ENCODE peak calls at places on chromosomes 2 and 18, in ten cellular contexts. S is endodermal cell; U is suprapubic skin; A is left ventricle myocardium inferior; K is right cardiac atrium; M is CD4-positive, CD25-positive, alpha-beta regulatory T cell; I is effector memory CD4-positive, alpha-beta T cell; V is heart right ventricle; G is pancreas; D is WERI-Rb-1. Y is an unnamed sample. For H3K9me3, the result is how much of the 10 kb centered on the place peaks cover.

GRCh38 chr2:178553047-178553446 is 72.8 kb downstream of the PLEKHA3 start:
- DNase-seq in A (no peak), I (no peak), V (no peak), S (no peak), M (no peak), U (no peak), K (no peak), D (no peak), G (no peak), Y (no peak)

GRCh38 chr2:43905871-43906270 is 67.1 kb downstream of the ABCG8 start:
- DNase-seq in K (no peak), U (no peak), G (no peak), D (no peak), A (no peak), V (no peak), S (no peak), I (no peak), M (no peak), Y (no peak)

GRCh38 chr2:102841107-102841840 is 79.4 kb downstream of the TMEM182 start:
- DNase-seq in M (no peak), D (peak), V (peak), A (peak), S (peak), G (peak), I (no peak), U (no peak), K (peak), Y (peak)

GRCh38 chr2:208783184-208783583 is 376.6 kb downstream of the PTH2R start:
- DNase-seq in V (no peak), G (no peak), K (no peak), S (no peak), I (no peak), A (no peak), D (no peak), U (no peak), M (no peak), Y (no peak)

GRCh38 chr2:70190086-70190412 is 770 bp downstream of the C2orf42 start:
- DNase-seq in U (no peak), K (peak), A (no peak), G (no peak), V (no peak), I (no peak), M (no peak), D (no peak), S (peak), Y (no peak)

GRCh38 chr18:62485684-62486083 is 37.1 kb upstream of the ZCCHC2 start:
- DNase-seq in I (no peak), U (no peak), D (no peak), A (no peak), M (no peak), G (no peak), K (no peak), V (no peak), S (no peak), Y (no peak)

GRCh38 chr2:143279672-143280071 is 150.5 kb downstream of the ARHGAP15 start:
- DNase-seq in D (no peak), I (no peak), M (no peak), V (no peak), G (no peak), U (no peak), S (no peak), A (no peak), K (no peak), Y (no peak)

GRCh38 chr2:75200140-75200985 is 1.0 kb upstream of the TACR1 start:
- DNase-seq in S (peak), I (no peak), K (peak), D (peak), V (peak), U (no peak), M (no peak), A (peak), G (peak), Y (no peak)

GRCh38 chr2:99569393-99569792 is 79.6 kb upstream of the REV1 start:
- DNase-seq in K (no peak), D (no peak), V (no peak), U (no peak), I (no peak), S (no peak), A (no peak), G (no peak), M (no peak), Y (no peak)

GRCh38 chr2:96733931-96734330 is 5.9 kb downstream of the LMAN2L start:
- DNase-seq in G (no peak), V (no peak), D (no peak), A (no peak), I (no peak), U (no peak), M (no peak), K (no peak), S (no peak), Y (no peak)

GRCh38 chr2:23524261-23524706 is 139.3 kb downstream of the KLHL29 start:
- DNase-seq in A (no peak), G (no peak), M (no peak), D (no peak), V (no peak), K (no peak), S (no peak), U (no peak), I (no peak), Y (no peak)

GRCh38 chr2:217851191-217852020 is 151.4 kb downstream of the TNS1 start:
- DNase-seq in A (no peak), S (no peak), V (peak), M (no peak), K (peak), G (no peak), D (no peak), I (no peak), U (no peak), Y (no peak)

GRCh38 chr2:101956465-101957030 is 35.2 kb upstream of the IL1R2 start:
- DNase-seq in S (no peak), U (no peak), D (no peak), A (no peak), G (no peak), M (no peak), V (no peak), I (no peak), K (no peak), Y (no peak)

GRCh38 chr18:9612215-9612830 is 2.0 kb downstream of the PPP4R1 start:
- DNase-seq in D (peak), U (no peak), I (no peak), K (no peak), S (no peak), G (no peak), A (no peak), V (peak), M (peak), Y (peak)

GRCh38 chr2:36044389-36044788 is 311.2 kb upstream of the CRIM1 start:
- DNase-seq in K (no peak), G (no peak), D (no peak), A (no peak), U (no peak), S (no peak), V (no peak), M (no peak), I (no peak), Y (no peak)

GRCh38 chr2:60432202-60432601 is 121.3 kb downstream of the BCL11A start:
- DNase-seq in D (no peak), U (no peak), M (no peak), A (no peak), V (no peak), I (no peak), G (no peak), K (no peak), S (no peak), Y (no peak)

GRCh38 chr2:170155723-170156253 is 22.2 kb upstream of the MYO3B start:
- DNase-seq in V (no peak), G (no peak), M (no peak), D (no peak), U (no peak), K (no peak), S (peak), A (no peak), I (no peak), Y (no peak)

GRCh38 chr2:240881913-240882312 is 13.3 kb downstream of the AGXT start:
- DNase-seq in G (no peak), I (no peak), V (no peak), A (no peak), S (no peak), M (no peak), D (no peak), U (no peak), K (no peak), Y (peak)

GRCh38 chr2:47313141-47313691 is 89.7 kb upstream of the MSH2 start:
- DNase-seq in S (peak), I (no peak), K (no peak), A (no peak), U (no peak), D (no peak), V (no peak), M (no peak), G (peak), Y (no peak)

GRCh38 chr2:180385601-180386201 is 378.6 kb upstream of the CWC22 start:
- DNase-seq in V (no peak), K (no peak), S (no peak), D (no peak), U (no peak), A (no peak), M (no peak), I (no peak), G (no peak), Y (no peak)

GRCh38 chr2:48452108-48452507 is 77.8 kb upstream of the STON1 start:
- DNase-seq in A (no peak), I (no peak), K (no peak), V (no peak), U (no peak), S (no peak), D (peak), G (no peak), M (no peak), Y (no peak)

GRCh38 chr2:157830696-157831570 is 45.2 kb downstream of the ACVR1 start:
- DNase-seq in I (no peak), D (no peak), A (no peak), U (no peak), M (no peak), S (no peak), G (no peak), K (no peak), V (no peak), Y (no peak)

GRCh38 chr2:171723724-171724683 is 36.7 kb downstream of the DYNC1I2 start:
- DNase-seq in G (no peak), V (no peak), M (no peak), S (peak), D (peak), U (no peak), I (no peak), A (no peak), K (no peak), Y (no peak)

GRCh38 chr2:237154050-237154638 is 68.5 kb downstream of the COPS8 start:
- DNase-seq in K (no peak), U (no peak), I (peak), G (no peak), S (peak), V (no peak), M (peak), A (no peak), D (peak), Y (peak)

GRCh38 chr2:142076319-142076718 is 54.5 kb downstream of the LRP1B start:
- DNase-seq in D (no peak), M (no peak), U (no peak), K (no peak), G (no peak), V (no peak), I (no peak), S (no peak), A (no peak), Y (no peak)

GRCh38 chr2:30422437-30422805 is 24.6 kb upstream of the LCLAT1 start:
- DNase-seq in D (no peak), M (peak), S (no peak), I (peak), G (no peak), U (peak), K (peak), A (peak), V (no peak), Y (peak)

GRCh38 chr2:11864724-11865123 is 118.3 kb downstream of the LPIN1 start:
- DNase-seq in K (no peak), U (no peak), S (no peak), D (no peak), A (no peak), M (no peak), G (no peak), I (no peak), V (no peak), Y (no peak)

GRCh38 chr2:28269019-28269784 is 123.5 kb upstream of the FOSL2 start:
- DNase-seq in M (no peak), A (no peak), K (no peak), D (no peak), I (no peak), V (no peak), U (no peak), G (no peak), S (peak), Y (no peak)

DNA sequence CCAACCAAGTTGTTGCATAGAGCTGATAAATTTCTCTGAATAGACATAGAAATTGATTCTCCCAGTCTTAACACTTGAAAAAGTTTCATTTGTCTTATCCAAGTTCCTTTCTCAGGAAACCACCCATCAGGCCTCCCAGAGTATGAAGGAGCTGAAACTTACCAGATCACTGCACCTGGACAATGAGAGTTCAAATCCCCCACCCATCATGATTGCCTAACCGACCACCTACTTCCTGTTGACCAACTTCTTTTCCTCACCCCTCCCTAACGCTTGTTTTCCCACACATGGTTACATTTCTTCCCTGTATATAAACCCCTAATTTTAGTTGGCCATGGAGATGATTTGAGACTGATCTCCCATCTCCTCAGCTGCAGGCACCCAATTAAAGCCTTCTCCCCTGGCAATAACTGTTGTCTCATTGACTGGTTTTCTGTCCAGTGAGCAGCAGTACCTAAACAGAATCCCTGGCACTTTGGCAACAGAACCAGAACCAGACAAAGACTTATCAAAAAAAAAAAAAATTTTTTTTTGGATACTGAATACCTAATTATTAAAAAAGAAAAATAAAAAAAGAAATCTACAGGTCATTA is 103.0 kb downstream of the SPIRE1 start:
- DNase-seq in I (no peak), K (no peak), A (no peak), D (no peak), U (no peak), G (no peak), M (no peak), S (no peak), V (no peak), Y (no peak)
- H3K9me3 ChIP-seq in I (under half), K (under half), A (under half), D (under half), U (under half), G (under half), M (under half), S (half or more), V (under half), Y (under half)

DNA sequence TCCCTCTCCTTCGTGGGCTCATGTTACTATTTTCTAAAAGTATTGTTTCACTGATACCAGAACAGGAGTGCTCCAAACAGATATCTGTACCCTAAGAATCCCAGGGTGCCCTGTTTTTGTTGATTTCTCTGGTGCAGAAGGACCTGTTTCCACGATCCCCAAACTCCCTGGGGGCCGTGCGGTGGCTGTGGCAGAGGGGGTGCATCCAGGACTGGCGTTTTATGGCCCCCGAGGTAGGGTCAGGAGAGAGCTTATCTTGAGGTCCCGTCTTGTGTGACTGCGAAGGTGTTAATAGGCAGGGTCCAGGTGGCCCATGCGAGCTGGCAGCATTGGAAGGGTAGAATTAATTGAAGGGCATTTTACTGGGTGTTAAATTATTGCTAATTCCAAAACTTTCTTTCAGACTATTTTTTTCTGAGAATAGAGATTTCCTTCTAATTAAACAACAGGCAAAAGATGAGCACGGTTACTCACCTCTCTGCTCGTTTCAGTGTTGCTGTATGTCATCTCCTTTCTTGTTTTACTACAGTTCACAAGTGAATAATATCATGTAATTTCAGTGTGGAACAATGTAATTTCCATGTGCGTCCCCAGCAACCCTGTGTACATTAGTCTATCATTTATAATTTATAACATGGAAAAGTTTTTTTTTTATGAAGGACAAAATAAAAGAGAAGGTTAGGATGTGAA is 8.2 kb downstream of the TWIST2 start:
- DNase-seq in K (no peak), U (no peak), G (no peak), D (no peak), V (no peak), A (no peak), I (no peak), M (no peak), S (peak), Y (no peak)
- H3K4me3 ChIP-seq in K (no peak), U (peak), G (no peak), D (no peak), V (no peak), A (no peak), I (no peak), M (no peak), S (no peak), Y (no peak)

GRCh38 chr2:15979759-15980604 is 39.6 kb downstream of the MYCN start:
- DNase-seq in U (no peak), S (no peak), V (no peak), I (no peak), M (no peak), K (no peak), G (no peak), A (no peak), D (no peak), Y (no peak)
- H3K9me3 ChIP-seq in U (under half), S (under half), V (under half), I (under half), M (under half), K (under half), G (under half), A (under half), D (under half), Y (under half)

GRCh38 chr2:112680666-112681101 is 34.9 kb downstream of the SLC20A1 start:
- DNase-seq in U (no peak), G (no peak), D (no peak), I (no peak), M (no peak), V (no peak), K (no peak), A (no peak), S (no peak), Y (no peak)
- H3K4me3 ChIP-seq in U (no peak), G (no peak), D (no peak), I (no peak), M (no peak), V (no peak), K (no peak), A (no peak), S (no peak), Y (no peak)

GRCh38 chr2:63604666-63605065 is 15.9 kb downstream of the MDH1 start:
- DNase-seq in U (no peak), V (no peak), S (no peak), D (no peak), G (no peak), K (no peak), M (no peak), I (no peak), A (no peak), Y (no peak)
- H3K9me3 ChIP-seq in U (under half), V (under half), S (under half), D (under half), G (under half), K (under half), M (under half), I (under half), A (under half), Y (under half)